ENCODE peak calls at places on chromosome 1, in ten cellular contexts. I is retina; F is NCI-H526; K is DMS153; H is epithelial cell of proximal tubule; J is stimulated activated CD4-positive, alpha-beta T cell treated with anti-CD3 and anti-CD28 coated beads, Interleukin-12 subunit alpha, Interleukin-12 subunit beta, amount 100 ng/mL, for 48 hours; D is T-helper 2 cell; L is activated CD8-positive, alpha-beta memory T cell treated with anti-CD3 and anti-CD28 coated beads, Interleukin-2, amount 50 U/mL, for 48 hours; A is HuH-7.5; V is globus pallidus. U is an unnamed sample.

GRCh38 chr1:229699613-229700242 is 73.7 kb downstream of the URB2 start:
- DNase-seq in I (no peak), F (no peak), K (no peak), H (no peak), J (no peak), D (no peak), L (no peak), A (no peak), V (peak), U (no peak)

GRCh38 chr1:160359559-160360226 is 7.2 kb upstream of the NHLH1 start:
- DNase-seq in I (no peak), F (no peak), K (no peak), H (no peak), J (no peak), D (no peak), L (no peak), A (no peak), V (no peak), U (no peak)

GRCh38 chr1:54151013-54151412 is 1.8 kb downstream of the CDCP2 start:
- DNase-seq in I (no peak), F (no peak), K (no peak), H (no peak), J (no peak), D (no peak), L (no peak), A (no peak), V (no peak), U (no peak)

GRCh38 chr1:11045428-11046269 is 1.4 kb downstream of the MASP2 start:
- DNase-seq in I (peak), F (peak), K (no peak), H (no peak), J (no peak), D (no peak), L (no peak), A (no peak), V (no peak), U (peak)

GRCh38 chr1:181777812-181778211 is 283.7 kb downstream of the ZNF648 start:
- DNase-seq in I (no peak), F (no peak), K (no peak), H (no peak), J (no peak), D (no peak), L (no peak), A (no peak), V (no peak), U (no peak)

GRCh38 chr1:152036316-152037216 is at the start of gene S100A11:
- DNase-seq in I (peak), F (peak), K (peak), H (no peak), J (peak), D (peak), L (peak), A (peak), V (peak), U (peak)

GRCh38 chr1:247445775-247446364 is 12.0 kb downstream of the OR2B11 start:
- DNase-seq in I (no peak), F (no peak), K (no peak), H (no peak), J (no peak), D (no peak), L (no peak), A (no peak), V (peak), U (no peak)

GRCh38 chr1:186834405-186834958 is 5.7 kb downstream of the PLA2G4A start:
- DNase-seq in I (no peak), F (no peak), K (no peak), H (no peak), J (no peak), D (no peak), L (no peak), A (no peak), V (no peak), U (no peak)

GRCh38 chr1:196034080-196034706 is 574.0 kb downstream of the KCNT2 start:
- DNase-seq in I (no peak), F (no peak), K (no peak), H (no peak), J (no peak), D (no peak), L (no peak), A (no peak), V (no peak), U (no peak)

GRCh38 chr1:21852282-21853129 is 40.4 kb downstream of the LDLRAD2 start:
- DNase-seq in I (no peak), F (no peak), K (no peak), H (no peak), J (no peak), D (no peak), L (no peak), A (no peak), V (no peak), U (no peak)

GRCh38 chr1:235708390-235708962 is 58.9 kb upstream of the GNG4 start:
- DNase-seq in I (no peak), F (no peak), K (no peak), H (peak), J (no peak), D (no peak), L (no peak), A (no peak), V (no peak), U (no peak)

GRCh38 chr1:202145325-202146140 is 996 bp upstream of the ARL8A start:
- DNase-seq in I (no peak), F (no peak), K (no peak), H (no peak), J (no peak), D (no peak), L (peak), A (no peak), V (no peak), U (no peak)

GRCh38 chr1:44282704-44283426 is 69.6 kb downstream of the DMAP1 start:
- DNase-seq in I (peak), F (no peak), K (no peak), H (no peak), J (no peak), D (no peak), L (no peak), A (no peak), V (no peak), U (no peak)

GRCh38 chr1:10561955-10562354 is 87.2 kb downstream of the PEX14 start:
- DNase-seq in I (no peak), F (no peak), K (no peak), H (no peak), J (peak), D (no peak), L (no peak), A (no peak), V (no peak), U (no peak)

GRCh38 chr1:212012034-212012740 is 23.2 kb downstream of the INTS7 start:
- DNase-seq in I (peak), F (peak), K (peak), H (no peak), J (peak), D (peak), L (peak), A (peak), V (peak), U (no peak)

GRCh38 chr1:206715552-206716518 is 31.1 kb downstream of the MAPKAPK2 start:
- DNase-seq in I (no peak), F (no peak), K (no peak), H (no peak), J (no peak), D (peak), L (no peak), A (no peak), V (no peak), U (peak)

GRCh38 chr1:67892451-67893125 is 59.3 kb upstream of the GNG12 start:
- DNase-seq in I (no peak), F (peak), K (no peak), H (no peak), J (no peak), D (no peak), L (no peak), A (no peak), V (no peak), U (no peak)

GRCh38 chr1:63454269-63454668 is 68.8 kb downstream of the ITGB3BP start:
- DNase-seq in I (no peak), F (no peak), K (no peak), H (no peak), J (no peak), D (no peak), L (no peak), A (no peak), V (no peak), U (no peak)

GRCh38 chr1:161309868-161310267 is at the start of gene MPZ:
- DNase-seq in I (no peak), F (no peak), K (no peak), H (no peak), J (no peak), D (no peak), L (no peak), A (no peak), V (no peak), U (no peak)

GRCh38 chr1:244456586-244456985 is 4.5 kb upstream of the CATSPERE start:
- DNase-seq in I (no peak), F (no peak), K (no peak), H (no peak), J (no peak), D (no peak), L (no peak), A (no peak), V (no peak), U (no peak)

GRCh38 chr1:150902751-150903150 is 15.8 kb downstream of the CTXND2 start:
- DNase-seq in I (no peak), F (no peak), K (no peak), H (no peak), J (no peak), D (no peak), L (no peak), A (no peak), V (no peak), U (no peak)

GRCh38 chr1:1665815-1666251 is 7.0 kb upstream of the CDK11B start:
- DNase-seq in I (no peak), F (peak), K (no peak), H (no peak), J (peak), D (no peak), L (peak), A (no peak), V (no peak), U (no peak)

GRCh38 chr1:238139713-238140112 is 249.0 kb upstream of the ZP4 start:
- DNase-seq in I (no peak), F (no peak), K (no peak), H (no peak), J (no peak), D (no peak), L (no peak), A (no peak), V (no peak), U (no peak)

GRCh38 chr1:177948336-177948972 is 21.4 kb downstream of the SEC16B start:
- DNase-seq in I (peak), F (peak), K (peak), H (no peak), J (peak), D (no peak), L (no peak), A (peak), V (peak), U (no peak)

GRCh38 chr1:96362623-96363022 is 359.0 kb upstream of the PTBP2 start:
- DNase-seq in I (no peak), F (no peak), K (no peak), H (peak), J (no peak), D (no peak), L (no peak), A (peak), V (no peak), U (no peak)